ENCODE peak calls at places on chromosomes 12 and 14, in six cellular contexts. G is AG09319; L is naive thymus-derived CD8-positive, alpha-beta T cell; E is sciatic nerve; P is A673; X is heart left ventricle. Y is an unnamed sample.

GRCh38 chr14:58133739-58134138 is 18.3 kb downstream of the ARMH4 start:
- DNase-seq in L (no peak), P (no peak), E (no peak), G (no peak), X (no peak), Y (no peak)

GRCh38 chr12:47346251-47347019 is 266.7 kb upstream of the AMIGO2 start:
- DNase-seq in P (no peak), X (no peak), L (no peak), E (no peak), G (no peak), Y (no peak)

GRCh38 chr14:61179061-61179675 is 102.0 kb downstream of the TMEM30B start:
- DNase-seq in X (no peak), G (no peak), E (no peak), L (no peak), P (no peak), Y (no peak)

GRCh38 chr12:39620664-39621658 is 1.4 kb upstream of the ABCD2 start:
- DNase-seq in P (no peak), E (no peak), X (no peak), G (no peak), L (no peak), Y (no peak)

GRCh38 chr14:84927096-84927910 is 602.6 kb upstream of the FLRT2 start:
- DNase-seq in X (no peak), E (no peak), P (no peak), L (no peak), G (no peak), Y (no peak)

GRCh38 chr14:101627913-101628257 is 66.6 kb downstream of the DIO3 start:
- DNase-seq in E (no peak), X (no peak), G (no peak), P (no peak), L (no peak), Y (no peak)

GRCh38 chr12:127767631-127768030 is 499.3 kb upstream of the TMEM132C start:
- DNase-seq in L (no peak), P (peak), G (no peak), X (no peak), E (no peak), Y (no peak)

GRCh38 chr12:4120316-4120920 is 153.1 kb upstream of the CCND2 start:
- DNase-seq in P (no peak), X (no peak), G (no peak), L (no peak), E (no peak), Y (no peak)

GRCh38 chr14:68249534-68250517 is 430.2 kb downstream of the RAD51B start:
- DNase-seq in G (no peak), P (peak), X (no peak), E (no peak), L (no peak), Y (no peak)

GRCh38 chr14:45085004-45085403 is 1.1 kb downstream of the PRPF39 start:
- DNase-seq in L (no peak), P (peak), G (no peak), X (no peak), E (no peak), Y (no peak)

GRCh38 chr12:50276912-50277671 is 6.2 kb downstream of the LIMA1 start:
- DNase-seq in P (no peak), G (no peak), E (no peak), L (no peak), X (no peak), Y (no peak)

GRCh38 chr12:81083906-81084513 is 6.1 kb downstream of the ACSS3 start:
- DNase-seq in P (no peak), G (no peak), E (no peak), L (no peak), X (no peak), Y (no peak)

GRCh38 chr12:90940872-90941499 is 14.0 kb downstream of the CCER1 start:
- DNase-seq in X (no peak), P (peak), E (no peak), L (no peak), G (no peak), Y (no peak)

GRCh38 chr12:113897406-113897805 is 68.7 kb downstream of the RBM19 start:
- DNase-seq in P (no peak), E (no peak), G (no peak), L (no peak), X (no peak), Y (no peak)

GRCh38 chr12:47219243-47219642 is 139.5 kb upstream of the AMIGO2 start:
- DNase-seq in L (no peak), E (no peak), G (no peak), X (no peak), P (no peak), Y (no peak)

GRCh38 chr12:121812320-121812871 is 8.6 kb downstream of the SETD1B start:
- DNase-seq in L (no peak), P (peak), X (peak), G (no peak), E (peak), Y (peak)

GRCh38 chr12:114769634-114770033 is 85.7 kb upstream of the TBX3 start:
- DNase-seq in P (no peak), G (peak), E (no peak), L (no peak), X (no peak), Y (no peak)

GRCh38 chr12:1719139-1719538 is 28.3 kb downstream of the ADIPOR2 start:
- DNase-seq in P (no peak), X (no peak), L (no peak), G (no peak), E (no peak), Y (no peak)

Y was measured in upper lobe of right lung.